ENCODE peak calls at places on chromosomes 1 and 21, in four cellular contexts. K is H9, T is mesendoderm, H is trophoblast cell. L is an unnamed sample.

GRCh38 chr1:235935506-235936224 is 69.0 kb upstream of the LYST start:
- DNase-seq in K (no peak), T (no peak), H (no peak), L (no peak)

GRCh38 chr1:18580087-18580486 is 50.6 kb upstream of the PAX7 start:
- DNase-seq in T (no peak), H (no peak), K (no peak), L (no peak)

GRCh38 chr1:13749543-13750307 is 49.7 kb downstream of the PRDM2 start:
- DNase-seq in T (peak), K (no peak), H (peak), L (no peak)

GRCh38 chr1:165543651-165544452 is at the start of gene LRRC52:
- DNase-seq in H (no peak), K (peak), T (peak), L (peak)

GRCh38 chr1:104264506-104264905 is 514.8 kb downstream of the AMY1C start:
- DNase-seq in H (no peak), K (no peak), T (no peak), L (no peak)

GRCh38 chr1:113557176-113557575 is 166.9 kb downstream of the MAGI3 start:
- DNase-seq in T (no peak), K (no peak), H (no peak), L (no peak)

GRCh38 chr21:44510508-44511218 is 29.3 kb downstream of the KRTAP10-1 start:
- DNase-seq in K (peak), T (peak), H (peak), L (peak)

GRCh38 chr1:99580451-99580850 is 65.5 kb upstream of the PALMD start:
- DNase-seq in T (no peak), H (peak), K (no peak), L (no peak)

GRCh38 chr1:218351617-218352438 is 6.7 kb downstream of the TGFB2 start:
- DNase-seq in T (peak), H (no peak), K (peak), L (peak)

GRCh38 chr1:33397994-33398393 is 32.9 kb downstream of the PHC2 start:
- DNase-seq in T (no peak), H (no peak), K (no peak), L (no peak)

DNA sequence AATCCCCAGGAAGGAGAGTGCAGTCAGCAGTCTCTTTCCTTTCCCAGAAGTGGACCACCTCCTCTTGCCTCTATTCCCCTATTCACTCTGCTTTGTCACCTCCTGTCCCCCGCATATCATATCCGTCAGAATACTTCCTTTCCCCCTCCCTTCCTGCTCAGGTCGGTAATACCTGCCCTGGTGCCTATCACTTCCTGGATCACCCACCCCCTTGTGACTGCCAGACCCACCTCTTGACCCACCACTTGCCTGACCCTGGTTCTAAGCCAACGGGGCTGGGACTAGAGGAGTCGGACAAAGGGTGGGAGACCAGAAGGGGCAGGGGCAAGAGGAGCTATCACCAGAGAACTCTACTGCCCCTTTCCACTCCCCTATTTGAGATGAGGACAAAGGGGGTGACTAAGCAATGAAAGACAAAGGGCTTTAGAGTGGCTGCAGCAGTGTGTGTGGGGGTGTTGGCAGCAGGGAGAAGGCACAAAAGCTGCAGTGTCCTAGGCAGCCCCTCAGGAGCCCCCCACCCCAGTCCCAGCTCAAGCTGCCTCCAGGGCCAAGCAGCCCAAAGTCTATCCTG is 1.7 kb upstream of the ADAMTS4 start:
- DNase-seq in T (no peak), K (peak), H (no peak), L (no peak)
- H2AK5ac ChIP-seq in T (peak), K (no peak), H (no peak), L (peak)

GRCh38 chr1:25658791-25659431 is 42.3 kb downstream of the MAN1C1 start:
- DNase-seq in H (no peak), K (peak), T (no peak), L (no peak)
- H3K27ac ChIP-seq in H (no peak), K (no peak), T (no peak), L (no peak)

GRCh38 chr1:30817548-30817947 is 60.0 kb upstream of the LAPTM5 start:
- DNase-seq in K (no peak), T (no peak), H (no peak), L (no peak)

GRCh38 chr1:30816211-30817082 is 58.9 kb upstream of the LAPTM5 start:
- DNase-seq in T (peak), H (no peak), K (peak), L (no peak)

GRCh38 chr1:30817083-30817450 is 59.5 kb upstream of the LAPTM5 start:
- DNase-seq in T (no peak), H (no peak), K (no peak), L (no peak)

GRCh38 chr1:30814292-30814691 is 56.7 kb upstream of the LAPTM5 start:
- DNase-seq in K (no peak), T (no peak), H (no peak), L (no peak)

DNA sequence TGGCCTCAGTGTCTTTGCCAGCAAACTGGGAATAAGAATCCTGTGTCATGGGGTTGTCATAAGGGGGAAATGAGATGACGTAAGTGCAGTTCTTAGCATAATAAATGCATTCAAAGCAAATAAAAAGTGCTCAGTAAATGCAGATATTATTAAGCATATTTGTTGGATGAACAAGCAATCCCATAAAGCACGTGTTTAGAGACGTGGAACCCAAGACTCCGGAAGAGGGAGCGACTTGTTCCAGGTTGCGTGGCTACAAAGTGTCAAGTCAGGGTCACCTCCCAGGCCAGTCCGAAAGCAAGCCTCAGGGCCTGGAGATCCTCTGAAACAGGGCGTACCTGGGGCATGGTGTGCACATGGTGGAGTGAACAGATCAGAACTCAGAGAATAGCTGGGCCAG is 58.0 kb upstream of the LAPTM5 start:
- DNase-seq in H (no peak), T (no peak), K (no peak), L (no peak)
- H2AK5ac ChIP-seq in H (no peak), T (no peak), K (no peak), L (no peak)

GRCh38 chr1:233598891-233599541 is 14.9 kb upstream of the KCNK1 start:
- DNase-seq in K (no peak), H (no peak), T (no peak), L (no peak)
- H3K27ac ChIP-seq in K (no peak), H (no peak), T (no peak), L (no peak)

GRCh38 chr21:29154270-29154669 is 23.8 kb downstream of the MAP3K7CL start:
- DNase-seq in K (no peak), T (no peak), H (no peak), L (no peak)
- H2AK5ac ChIP-seq in K (no peak), T (no peak), H (no peak), L (no peak)

DNA sequence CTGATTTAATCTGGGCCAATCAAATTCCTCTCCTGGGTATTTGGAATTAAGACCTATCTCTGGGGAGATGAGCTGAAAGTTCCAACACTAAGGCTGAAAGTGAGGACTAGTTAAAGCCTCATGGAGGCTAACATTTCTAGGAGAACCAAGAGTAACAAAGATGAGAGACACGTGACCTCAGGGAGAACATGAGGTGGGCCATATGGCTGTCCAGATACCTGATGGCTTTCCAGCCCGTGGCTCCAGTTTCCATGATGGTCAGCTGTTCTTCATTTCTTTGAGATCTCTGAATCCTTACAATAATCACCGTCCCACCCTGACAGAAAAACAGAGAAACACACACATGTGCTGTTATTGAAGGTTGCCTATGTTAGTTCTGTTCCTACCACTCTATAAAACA is 66.1 kb downstream of the LEPR start:
- DNase-seq in K (no peak), H (no peak), T (no peak), L (no peak)
- H3K27ac ChIP-seq in K (no peak), H (no peak), T (no peak), L (no peak)

DNA sequence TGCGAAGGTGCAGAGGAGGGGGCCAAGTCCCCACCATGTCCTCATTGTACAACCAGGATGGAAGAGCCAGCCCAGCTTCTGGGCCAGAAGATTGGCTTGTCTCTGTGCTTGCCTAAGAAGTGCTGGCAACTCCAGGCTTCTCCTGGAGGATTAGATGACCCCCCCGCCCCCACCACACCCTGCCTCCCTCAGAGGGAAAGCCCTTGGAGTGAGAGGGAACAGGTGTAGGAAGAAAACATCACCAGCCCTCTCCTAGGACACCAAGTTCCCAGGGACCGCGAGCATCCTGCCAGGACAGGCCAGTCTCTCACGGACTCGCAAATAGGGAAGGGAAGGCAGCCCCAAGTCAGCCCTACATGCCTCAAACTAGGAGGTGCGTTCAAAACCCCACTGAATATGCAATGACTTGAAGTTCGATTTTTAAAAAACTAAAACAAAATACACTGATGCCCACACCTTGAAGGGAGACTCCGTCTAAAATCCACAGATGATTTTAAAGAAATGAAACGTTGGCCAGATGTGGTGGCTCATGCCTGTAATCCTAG is 20.7 kb upstream of the SLC25A33 start:
- DNase-seq in H (no peak), K (no peak), T (no peak), L (no peak)
- H2AK5ac ChIP-seq in H (no peak), K (no peak), T (no peak), L (no peak)

DNA sequence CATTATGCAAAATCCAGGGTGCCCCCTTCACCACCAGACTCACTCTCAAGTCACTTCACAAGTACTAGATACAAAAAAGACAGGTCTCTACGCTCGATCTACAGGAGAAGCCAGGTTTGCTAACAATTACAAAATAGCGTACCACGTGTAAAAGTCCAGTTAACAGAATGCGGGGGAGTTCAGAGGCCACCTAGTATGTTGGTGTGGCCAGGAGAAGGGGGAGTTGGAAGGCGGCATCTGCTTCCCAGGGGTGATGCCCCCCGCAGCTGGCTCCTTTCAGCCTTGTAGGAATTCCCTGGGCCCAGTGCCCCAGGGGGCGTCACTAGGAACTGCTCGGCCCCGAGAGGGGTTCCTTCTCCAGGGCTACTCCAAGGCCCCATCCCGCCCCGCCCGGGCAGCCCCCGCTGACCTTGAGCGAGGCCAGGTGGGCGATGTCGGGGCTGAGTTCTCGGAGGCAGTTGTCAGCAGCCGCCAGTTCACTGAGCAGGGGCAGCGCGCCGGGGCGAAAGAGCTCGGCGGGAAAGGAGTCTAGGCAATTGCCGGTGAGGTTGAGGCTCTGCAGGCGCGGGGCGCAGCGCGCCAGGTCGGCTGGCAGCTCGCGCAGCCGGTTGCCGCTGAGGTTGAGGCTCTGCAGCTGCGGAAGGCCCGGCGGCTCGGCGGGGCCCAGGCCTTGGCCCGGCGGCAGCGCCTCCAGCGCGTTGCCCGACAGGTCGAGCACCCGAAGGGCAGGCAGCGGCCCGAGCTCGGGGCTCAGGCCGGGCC is 664 bp downstream of the LRRC47 start:
- DNase-seq in T (no peak), K (no peak), H (no peak), L (no peak)
- H3K27ac ChIP-seq in T (no peak), K (no peak), H (no peak), L (no peak)